ENCODE peak calls at places on chromosomes 5 and 9, in eight cellular contexts. B is OCI-LY7; S is upper lobe of right lung; H is mesenchymal stem cell; C is fibroblast of lung; Q is CD8-positive, alpha-beta T cell; F is IMR-90; K is transverse colon. U is an unnamed sample.

GRCh38 chr5:94471496-94471895 is 146.9 kb downstream of the KIAA0825 start:
- DNase-seq in B (no peak), S (no peak), H (peak; percentile 4), C (peak; percentile 20), Q (no peak), F (no peak), K (no peak), U (peak; percentile 9)

GRCh38 chr5:116370886-116371285 is 203.7 kb downstream of the SEMA6A start:
- DNase-seq in B (no peak), S (no peak), H (peak; percentile 19), C (peak; percentile 41), Q (no peak), F (peak; percentile 24), K (no peak), U (peak; percentile 82)

GRCh38 chr9:116152390-116152789 is 1.2 kb upstream of the PAPPA start:
- DNase-seq in B (no peak), S (no peak), H (no peak), C (no peak), Q (no peak), F (peak; percentile 70), K (no peak), U (no peak)

GRCh38 chr5:58773744-58774441 is 191.0 kb downstream of the RAB3C start:
- DNase-seq in B (no peak), S (no peak), H (no peak), C (no peak), Q (no peak), F (no peak), K (no peak), U (no peak)

GRCh38 chr9:136222896-136223266 is 18.0 kb upstream of the LHX3 start:
- DNase-seq in B (peak; percentile 85), S (no peak), H (no peak), C (no peak), Q (no peak), F (no peak), K (no peak), U (no peak)

GRCh38 chr9:13274901-13275641 is 4.4 kb downstream of the MPDZ start:
- DNase-seq in B (no peak), S (no peak), H (peak; percentile 39), C (peak; percentile 83), Q (no peak), F (peak; percentile 63), K (no peak), U (peak; percentile 61)

GRCh38 chr5:127699416-127699815 is 3.8 kb upstream of the CCDC192 start:
- DNase-seq in B (no peak), S (no peak), H (peak; percentile 12), C (peak; percentile 6), Q (no peak), F (peak; percentile 17), K (no peak), U (no peak)

GRCh38 chr5:169116961-169117461 is 183.9 kb downstream of the SLIT3 start:
- DNase-seq in B (no peak), S (no peak), H (no peak), C (no peak), Q (no peak), F (no peak), K (no peak), U (peak; percentile 14)

GRCh38 chr5:143059355-143059754 is 289.2 kb downstream of the ARHGAP26 start:
- DNase-seq in B (no peak), S (no peak), H (no peak), C (no peak), Q (no peak), F (no peak), K (no peak), U (peak; percentile 31)

GRCh38 chr5:142087920-142088679 is 20.5 kb upstream of the NDFIP1 start:
- DNase-seq in B (no peak), S (no peak), H (no peak), C (no peak), Q (no peak), F (no peak), K (no peak), U (no peak)

GRCh38 chr5:36885149-36885548 is 8.6 kb downstream of the NIPBL start:
- DNase-seq in B (no peak), S (no peak), H (no peak), C (no peak), Q (no peak), F (no peak), K (no peak), U (no peak)

GRCh38 chr5:36888303-36888702 is 11.7 kb downstream of the NIPBL start:
- DNase-seq in B (no peak), S (no peak), H (no peak), C (no peak), Q (no peak), F (no peak), K (no peak), U (no peak)

GRCh38 chr5:36887532-36887931 is 11.0 kb downstream of the NIPBL start:
- DNase-seq in B (no peak), S (no peak), H (no peak), C (no peak), Q (no peak), F (no peak), K (no peak), U (no peak)

GRCh38 chr5:36885566-36886485 is 9.3 kb downstream of the NIPBL start:
- DNase-seq in B (no peak), S (no peak), H (no peak), C (no peak), Q (no peak), F (no peak), K (no peak), U (no peak)

GRCh38 chr5:36886791-36887190 is 10.2 kb downstream of the NIPBL start:
- DNase-seq in B (no peak), S (no peak), H (no peak), C (no peak), Q (no peak), F (no peak), K (no peak), U (no peak)
- H3K4me1 ChIP-seq in B (peaks cover 19% of the 10 kb centered on the region), S (peaks cover 27% of the 10 kb centered on the region), H (no peaks in the 10 kb centered on the region), C (no peaks in the 10 kb centered on the region), Q (peaks cover 50% of the 10 kb centered on the region), F (no peaks in the 10 kb centered on the region), K (peaks cover 57% of the 10 kb centered on the region), U (no peaks in the 10 kb centered on the region)

GRCh38 chr5:133930824-133931111 is 37.7 kb downstream of the C5orf15 start:
- DNase-seq in B (no peak), S (no peak), H (no peak), C (no peak), Q (no peak), F (no peak), K (no peak), U (no peak)
- H3K4me1 ChIP-seq in B (peaks cover 98% of the 10 kb centered on the region), S (no peaks in the 10 kb centered on the region), H (peaks cover 31% of the 10 kb centered on the region), C (no peaks in the 10 kb centered on the region), Q (peaks cover 14% of the 10 kb centered on the region), F (peaks cover 6% of the 10 kb centered on the region), K (peaks cover 6% of the 10 kb centered on the region), U (no peaks in the 10 kb centered on the region)

DNA sequence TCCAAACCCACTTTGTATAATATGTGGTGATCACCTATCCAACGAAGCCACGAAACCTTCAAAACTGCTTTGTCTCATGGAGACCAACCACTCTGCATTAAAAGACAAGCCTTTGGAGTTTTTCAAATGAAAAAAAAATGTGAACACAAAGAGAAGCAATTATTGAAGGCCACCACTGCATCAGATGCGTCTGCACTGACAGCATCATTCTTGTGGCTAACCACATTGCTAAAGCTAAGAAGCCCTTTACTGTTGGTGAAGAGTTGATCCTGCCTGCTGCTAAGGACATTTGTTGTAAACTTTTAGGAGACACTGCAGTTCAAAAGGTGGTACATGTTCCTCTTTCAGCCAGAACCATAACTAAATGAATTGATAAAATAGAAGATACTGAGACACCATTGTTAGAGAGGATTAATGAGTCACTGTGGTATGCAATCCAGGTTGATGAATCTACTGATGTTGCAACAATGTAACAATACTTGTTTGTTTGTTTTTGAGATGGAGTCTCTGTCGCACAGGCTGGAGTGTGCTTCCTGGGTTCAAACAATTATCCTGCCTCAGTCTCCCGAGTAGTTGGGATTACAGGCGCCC is 45.4 kb downstream of the TAF11L14 start:
- DNase-seq in B (no peak), S (no peak), H (no peak), C (no peak), Q (no peak), F (no peak), K (no peak), U (no peak)
- H3K4me1 ChIP-seq in B (no peaks in the 10 kb centered on the region), S (no peaks in the 10 kb centered on the region), H (no peaks in the 10 kb centered on the region), C (no peaks in the 10 kb centered on the region), Q (no peaks in the 10 kb centered on the region), F (no peaks in the 10 kb centered on the region), K (no peaks in the 10 kb centered on the region), U (no peaks in the 10 kb centered on the region)

DNA sequence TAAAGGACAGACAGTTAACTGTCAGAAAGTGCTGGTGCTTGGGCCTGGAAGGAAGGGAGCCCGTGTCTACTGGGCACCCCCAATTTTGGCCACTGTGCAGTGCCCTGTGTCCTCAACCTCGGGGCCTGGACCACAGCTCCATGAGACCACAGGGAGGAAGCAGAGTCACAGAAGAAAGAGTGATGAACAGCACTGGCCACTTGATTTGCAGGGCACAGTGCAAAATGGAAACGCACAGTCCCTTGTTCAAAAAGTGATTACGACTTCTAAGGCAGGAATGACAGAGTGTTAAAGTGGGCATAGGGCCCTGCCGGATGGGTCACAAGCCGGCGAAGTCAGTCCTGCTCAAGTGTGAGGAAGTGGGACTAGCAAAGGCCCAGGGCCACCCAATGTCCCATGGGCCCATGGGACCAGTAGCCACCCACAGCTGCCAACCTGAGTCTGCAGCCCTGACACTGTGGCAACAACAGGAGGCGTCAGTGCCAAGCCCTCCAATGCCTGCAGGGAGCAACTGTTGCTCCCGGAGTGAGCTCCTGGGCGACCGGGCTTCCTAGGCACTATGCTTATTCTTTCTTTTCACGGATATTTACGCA is 85.4 kb downstream of the ADAMTS2 start:
- DNase-seq in B (no peak), S (peak; percentile 31), H (no peak), C (no peak), Q (no peak), F (no peak), K (no peak), U (no peak)
- H3K4me1 ChIP-seq in B (no peaks in the 10 kb centered on the region), S (peaks cover 2% of the 10 kb centered on the region), H (peaks cover 22% of the 10 kb centered on the region), C (peaks cover 30% of the 10 kb centered on the region), Q (no peaks in the 10 kb centered on the region), F (peaks cover 18% of the 10 kb centered on the region), K (peaks cover 1% of the 10 kb centered on the region), U (no peaks in the 10 kb centered on the region)

U was measured in endothelial cell of umbilical vein.